ENCODE peak calls at places on chromosomes 12 and 14, in ten cellular contexts. H is lower lobe of right lung; Q is left ventricle myocardium inferior; L is GM23338; B is CD4-positive, alpha-beta memory T cell; P is CD8-positive, alpha-beta T cell; W is upper lobe of right lung; V is mucosa of descending colon; U is OCI-LY7; T is esophagus muscularis mucosa. J is an unnamed sample. For H3K4me1, the result is how much of the 10 kb centered on the place peaks cover.

GRCh38 chr12:128966411-128966810 is 113.1 kb downstream of the GLT1D1 start:
- DNase-seq in P (no peak), U (peak), Q (no peak), B (no peak), V (no peak), W (no peak), H (no peak), T (no peak), L (no peak), J (no peak)

GRCh38 chr12:120261951-120262851 is 3.3 kb downstream of the PXN start:
- DNase-seq in Q (no peak), W (no peak), L (no peak), T (no peak), U (no peak), B (peak), V (peak), H (no peak), P (no peak), J (no peak)

GRCh38 chr14:94485944-94486841 is 10.2 kb upstream of the SERPINA9 start:
- DNase-seq in W (peak), B (peak), U (peak), V (peak), L (peak), T (no peak), P (no peak), Q (peak), H (peak), J (peak)

GRCh38 chr12:52334185-52334584 is 13.0 kb upstream of the KRT83 start:
- DNase-seq in P (no peak), T (no peak), L (no peak), V (no peak), U (no peak), Q (no peak), H (no peak), W (no peak), B (no peak), J (no peak)

GRCh38 chr12:108446766-108447165 is 68.3 kb upstream of the FICD start:
- DNase-seq in P (no peak), L (no peak), B (no peak), W (no peak), V (no peak), T (no peak), U (no peak), H (no peak), Q (peak), J (peak)

GRCh38 chr12:41795910-41796309 is 348.8 kb downstream of the GXYLT1 start:
- DNase-seq in W (no peak), Q (no peak), P (no peak), L (peak), B (no peak), V (no peak), T (no peak), U (no peak), H (no peak), J (no peak)

GRCh38 chr14:74737753-74738325 is 24.9 kb downstream of the FCF1 start:
- DNase-seq in V (no peak), L (no peak), P (no peak), B (no peak), T (no peak), Q (no peak), W (no peak), H (no peak), U (no peak), J (no peak)

GRCh38 chr12:72453550-72453949 is 181.4 kb downstream of the TRHDE start:
- DNase-seq in Q (no peak), B (no peak), V (no peak), P (no peak), W (no peak), T (no peak), L (no peak), H (no peak), U (no peak), J (no peak)

GRCh38 chr12:119956047-119956446 is 33.0 kb upstream of the BICDL1 start:
- DNase-seq in T (no peak), Q (no peak), V (no peak), W (no peak), L (peak), U (no peak), P (no peak), H (no peak), B (no peak), J (no peak)

GRCh38 chr12:27277846-27278260 is 33.8 kb downstream of the STK38L start:
- DNase-seq in P (no peak), Q (no peak), B (no peak), L (peak), V (peak), U (no peak), H (no peak), W (no peak), T (no peak), J (no peak)

GRCh38 chr12:122687091-122687490 is 16.1 kb downstream of the HCAR2 start:
- DNase-seq in P (no peak), U (no peak), Q (no peak), L (no peak), B (no peak), W (peak), T (no peak), H (peak), V (peak), J (no peak)

GRCh38 chr14:60654303-60654925 is 5.1 kb upstream of the SIX1 start:
- DNase-seq in P (no peak), L (no peak), H (no peak), U (no peak), W (no peak), B (no peak), Q (no peak), T (no peak), V (no peak), J (no peak)

GRCh38 chr12:129696952-129697351 is 206.9 kb downstream of the TMEM132D start:
- DNase-seq in H (no peak), T (peak), P (no peak), V (peak), W (no peak), U (no peak), B (no peak), Q (no peak), L (no peak), J (no peak)

GRCh38 chr14:94307410-94307992 is 14.4 kb upstream of the SERPINA10 start:
- DNase-seq in T (peak), H (no peak), V (no peak), B (no peak), U (no peak), P (no peak), W (no peak), Q (no peak), L (peak), J (no peak)

GRCh38 chr12:32494676-32495075 is 95.3 kb downstream of the FGD4 start:
- DNase-seq in T (no peak), W (no peak), P (no peak), B (no peak), Q (no peak), L (no peak), U (peak), H (no peak), V (no peak), J (no peak)

GRCh38 chr12:124007810-124008570 is 35.0 kb downstream of the ZNF664 start:
- DNase-seq in Q (no peak), H (no peak), W (no peak), L (no peak), B (no peak), U (no peak), P (no peak), T (no peak), V (no peak), J (no peak)

GRCh38 chr14:68018598-68018997 is 199.0 kb downstream of the RAD51B start:
- DNase-seq in W (no peak), L (no peak), B (no peak), P (no peak), U (no peak), H (no peak), T (no peak), V (no peak), Q (no peak), J (no peak)

GRCh38 chr12:587132-587531 is 76.1 kb downstream of the NINJ2 start:
- DNase-seq in T (no peak), W (no peak), V (no peak), L (no peak), H (no peak), Q (no peak), P (no peak), B (no peak), U (no peak), J (no peak)

GRCh38 chr12:109697877-109698468 is 15.7 kb upstream of the FAM222A start:
- DNase-seq in Q (no peak), W (no peak), U (no peak), L (no peak), B (no peak), H (no peak), V (no peak), P (no peak), T (no peak), J (no peak)

GRCh38 chr12:14554281-14555008 is 13.2 kb downstream of the PLBD1 start:
- DNase-seq in B (no peak), T (no peak), W (peak), L (no peak), Q (peak), V (peak), H (peak), P (no peak), U (no peak), J (peak)

GRCh38 chr14:58104808-58105207 is 47.2 kb downstream of the ARMH4 start:
- DNase-seq in Q (no peak), V (no peak), W (no peak), L (no peak), P (no peak), H (no peak), B (no peak), T (no peak), U (no peak), J (no peak)

GRCh38 chr12:27193854-27194544 is 50.1 kb upstream of the STK38L start:
- DNase-seq in Q (peak), V (no peak), B (no peak), P (no peak), W (no peak), H (no peak), T (no peak), U (no peak), L (no peak), J (peak)

GRCh38 chr14:95504135-95505029 is 12.1 kb downstream of the SYNE3 start:
- DNase-seq in L (no peak), W (no peak), U (no peak), P (no peak), V (no peak), Q (no peak), H (no peak), B (no peak), T (no peak), J (no peak)

GRCh38 chr12:10395390-10395998 is 5.7 kb upstream of the KLRK1 start:
- DNase-seq in U (peak), T (no peak), W (no peak), L (peak), Q (no peak), V (peak), P (no peak), B (no peak), H (no peak), J (no peak)

GRCh38 chr14:58298477-58298879 is at the start of gene ARID4A:
- DNase-seq in T (peak), H (peak), U (no peak), L (no peak), V (peak), Q (peak), W (peak), B (no peak), P (no peak), J (no peak)

GRCh38 chr12:42868291-42868690 is 278.7 kb upstream of the PRICKLE1 start:
- DNase-seq in Q (no peak), H (no peak), B (no peak), L (no peak), T (no peak), V (no peak), W (no peak), U (no peak), P (no peak), J (no peak)

GRCh38 chr14:68548194-68549056 is 244.4 kb downstream of the ZFP36L1 start:
- DNase-seq in V (peak), Q (peak), L (peak), W (peak), T (peak), P (no peak), H (peak), U (no peak), B (no peak), J (peak)

GRCh38 chr12:45988259-45988658 is 2.1 kb downstream of the SCAF11 start:
- DNase-seq in V (no peak), T (no peak), Q (no peak), L (no peak), P (no peak), H (no peak), B (no peak), U (peak), W (no peak), J (no peak)

GRCh38 chr12:38745601-38746000 is 159.8 kb downstream of the CPNE8 start:
- DNase-seq in L (peak), H (no peak), B (no peak), T (no peak), Q (no peak), P (no peak), U (no peak), V (no peak), W (no peak), J (no peak)

GRCh38 chr14:72826039-72826438 is 67.9 kb downstream of the DPF3 start:
- DNase-seq in B (no peak), P (no peak), W (no peak), Q (no peak), V (no peak), U (no peak), L (no peak), H (no peak), T (no peak), J (no peak)

GRCh38 chr14:72825486-72825885 is 68.4 kb downstream of the DPF3 start:
- DNase-seq in U (no peak), P (no peak), V (no peak), T (no peak), W (no peak), H (no peak), B (no peak), L (no peak), Q (no peak), J (no peak)

GRCh38 chr14:72830786-72831583 is 62.9 kb downstream of the DPF3 start:
- DNase-seq in T (no peak), V (peak), H (no peak), L (peak), B (no peak), P (no peak), W (no peak), Q (no peak), U (no peak), J (no peak)

GRCh38 chr14:72828604-72829003 is 65.3 kb downstream of the DPF3 start:
- DNase-seq in T (no peak), L (no peak), H (no peak), Q (no peak), P (no peak), W (no peak), U (no peak), B (no peak), V (peak), J (no peak)

DNA sequence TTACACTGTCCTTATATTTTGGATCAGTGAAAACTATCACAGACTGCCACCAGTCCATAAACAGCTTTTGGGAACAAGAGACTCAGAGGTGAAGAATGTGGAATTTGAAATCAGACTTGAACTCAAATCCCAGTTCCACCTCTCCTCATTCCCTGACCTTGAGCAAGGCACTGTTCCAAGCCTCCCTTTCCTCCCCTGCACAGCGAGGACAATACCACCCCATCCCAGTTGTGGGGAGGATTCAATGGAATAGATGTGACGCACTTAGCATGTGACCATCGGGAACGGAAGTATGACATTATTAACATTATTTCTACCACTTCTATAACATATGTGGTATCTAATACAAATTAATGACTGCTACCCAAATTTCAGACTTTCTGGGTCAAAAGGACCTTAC is 63.5 kb downstream of the DPF3 start:
- DNase-seq in L (no peak), H (no peak), V (peak), Q (no peak), T (no peak), B (no peak), W (no peak), P (no peak), U (no peak), J (no peak)
- H3K4me1 ChIP-seq in L (under half), H (under half), V (under half), Q (half or more), T (under half), B (under half), W (under half), P (under half), U (under half), J (under half)

GRCh38 chr12:1720494-1720893 is 29.6 kb downstream of the ADIPOR2 start:
- DNase-seq in B (no peak), H (no peak), V (no peak), Q (no peak), U (no peak), W (no peak), T (no peak), P (no peak), L (peak), J (no peak)
- H3K4me1 ChIP-seq in B (under half), H (under half), V (under half), Q (half or more), U (under half), W (under half), T (under half), P (under half), L (under half), J (under half)

DNA sequence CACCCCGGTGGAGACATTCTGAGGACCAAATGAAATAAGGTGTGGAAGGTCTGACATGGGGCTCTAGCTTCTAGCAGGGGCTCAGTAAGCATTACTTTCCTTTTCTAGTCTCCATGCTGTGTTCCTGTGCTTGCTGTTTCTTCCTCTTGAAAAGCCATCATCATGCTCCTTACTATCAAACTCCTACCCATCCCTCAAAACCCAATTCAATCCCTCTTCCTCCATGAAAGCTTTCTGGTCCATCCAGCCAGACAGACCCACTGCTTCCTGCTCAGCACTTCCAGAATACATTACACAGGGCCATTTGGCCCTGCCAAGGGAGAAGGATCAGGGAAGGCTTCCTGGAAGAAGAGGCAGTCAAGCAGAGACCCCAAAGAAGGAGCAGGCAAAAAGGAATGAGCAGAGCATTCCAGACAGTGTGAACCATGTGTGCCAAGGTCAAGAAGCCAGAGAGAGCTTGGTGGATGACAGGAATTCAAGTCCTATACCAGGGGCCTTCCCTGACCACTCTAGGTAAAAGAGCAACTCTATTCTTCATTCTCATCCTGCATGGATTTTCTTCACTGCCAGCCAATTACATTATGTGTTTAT is 59.5 kb downstream of the NUAK1 start:
- DNase-seq in V (no peak), H (no peak), W (no peak), T (no peak), Q (no peak), L (no peak), P (no peak), U (no peak), B (no peak), J (no peak)
- H3K4me1 ChIP-seq in V (under half), H (under half), W (under half), T (half or more), Q (half or more), L (under half), P (under half), U (under half), B (under half), J (under half)

DNA sequence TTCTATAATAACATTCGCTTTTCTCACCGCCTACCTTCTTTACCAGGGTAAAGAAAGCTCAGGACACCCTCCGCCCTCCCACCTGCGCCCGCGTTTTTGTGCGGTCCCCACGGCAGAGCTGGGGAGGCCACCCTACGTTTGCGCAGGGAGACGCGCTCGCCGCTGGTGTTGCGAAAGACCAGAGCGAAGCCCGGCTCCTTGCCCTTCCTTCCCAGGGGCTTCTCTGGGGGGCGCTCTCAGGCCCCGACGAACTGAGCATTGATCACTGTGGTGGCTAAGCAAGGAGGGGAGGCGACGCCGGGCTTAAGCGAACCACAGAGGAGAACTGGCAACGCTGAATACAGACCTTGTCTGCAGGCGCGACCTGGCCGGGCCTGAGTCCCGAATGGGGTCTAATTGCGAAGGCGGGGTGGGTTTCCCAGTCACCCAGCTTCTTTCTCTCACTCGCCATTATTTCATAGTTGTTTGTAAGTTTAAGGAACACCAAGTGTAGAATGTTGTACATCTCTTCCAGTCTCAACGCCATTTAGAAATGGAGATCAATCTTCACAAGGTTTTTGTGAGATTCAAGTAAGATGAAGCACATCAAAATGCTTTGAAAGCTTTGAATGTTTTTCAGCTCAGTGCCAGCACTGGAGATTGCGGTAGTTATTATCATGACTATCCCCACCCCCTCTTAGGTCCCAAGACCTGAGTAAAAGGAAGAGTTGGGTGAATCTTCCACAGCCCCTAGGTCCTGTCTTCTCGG is 1.7 kb upstream of the NKX2-1 start:
- DNase-seq in H (peak), B (no peak), L (peak), T (peak), U (no peak), Q (no peak), W (peak), P (no peak), V (no peak), J (no peak)
- H3K4me1 ChIP-seq in H (under half), B (under half), L (under half), T (under half), U (under half), Q (half or more), W (under half), P (under half), V (under half), J (under half)

GRCh38 chr14:75859746-75860145 is 122.0 kb downstream of the TGFB3 start:
- DNase-seq in V (no peak), P (no peak), B (no peak), H (no peak), U (no peak), T (no peak), L (no peak), W (no peak), Q (no peak), J (no peak)

GRCh38 chr14:75866981-75867380 is 114.8 kb downstream of the TGFB3 start:
- DNase-seq in L (no peak), U (no peak), V (no peak), Q (no peak), H (no peak), B (no peak), P (no peak), T (no peak), W (no peak), J (no peak)

GRCh38 chr14:75860561-75861160 is 121.1 kb downstream of the TGFB3 start:
- DNase-seq in H (no peak), L (peak), U (no peak), P (no peak), W (no peak), Q (no peak), B (no peak), V (no peak), T (no peak), J (no peak)

GRCh38 chr14:75861161-75861621 is 120.6 kb downstream of the TGFB3 start:
- DNase-seq in Q (no peak), L (peak), W (no peak), H (no peak), P (no peak), B (no peak), T (no peak), U (no peak), V (no peak), J (peak)

GRCh38 chr14:75864352-75864751 is 117.4 kb downstream of the TGFB3 start:
- DNase-seq in B (no peak), H (no peak), W (no peak), Q (no peak), L (no peak), P (no peak), V (no peak), U (no peak), T (no peak), J (no peak)
- H3K4me1 ChIP-seq in B (under half), H (under half), W (under half), Q (under half), L (under half), P (under half), V (under half), U (under half), T (under half), J (under half)